ENCODE peak calls at places on chromosomes 5 and 9, in ten cellular contexts. E is cardiac muscle cell; K is tibial nerve; J is uterus; H is CD8-positive, alpha-beta T cell; W is RWPE1; Y is left ventricle myocardium inferior; T is body of pancreas; R is WERI-Rb-1; P is DND-41. B is an unnamed sample.

GRCh38 chr5:84215521-84215920 is 169.2 kb downstream of the EDIL3 start:
- DNase-seq in E (no peak), K (no peak), J (no peak), H (no peak), W (peak), Y (no peak), T (no peak), R (no peak), P (no peak), B (no peak)

GRCh38 chr5:169648725-169649124 is 11.7 kb downstream of the DOCK2 start:
- DNase-seq in E (peak), K (no peak), J (no peak), H (no peak), W (no peak), Y (peak), T (peak), R (no peak), P (no peak), B (no peak)

GRCh38 chr9:121121582-121122087 is 46.9 kb downstream of the CNTRL start:
- DNase-seq in E (peak), K (peak), J (peak), H (peak), W (peak), Y (peak), T (peak), R (peak), P (peak), B (peak)

GRCh38 chr9:72441296-72442211 is 76.5 kb upstream of the ZFAND5 start:
- DNase-seq in E (no peak), K (no peak), J (no peak), H (no peak), W (peak), Y (no peak), T (no peak), R (no peak), P (no peak), B (no peak)

GRCh38 chr9:130267930-130268329 is 2.4 kb downstream of the HMCN2 start:
- DNase-seq in E (no peak), K (no peak), J (no peak), H (no peak), W (no peak), Y (no peak), T (no peak), R (no peak), P (no peak), B (no peak)

GRCh38 chr5:64160196-64160595 is 5.4 kb upstream of the RNF180 start:
- DNase-seq in E (no peak), K (no peak), J (no peak), H (no peak), W (no peak), Y (no peak), T (no peak), R (no peak), P (no peak), B (no peak)

GRCh38 chr9:16329699-16330113 is 540.8 kb downstream of the BNC2 start:
- DNase-seq in E (no peak), K (no peak), J (peak), H (no peak), W (no peak), Y (peak), T (peak), R (no peak), P (no peak), B (no peak)

GRCh38 chr9:130854086-130854485 is 19.0 kb downstream of the ABL1 start:
- DNase-seq in E (no peak), K (no peak), J (no peak), H (no peak), W (no peak), Y (no peak), T (no peak), R (no peak), P (no peak), B (no peak)

GRCh38 chr9:132977626-132978450 is 656 bp upstream of the GFI1B start:
- DNase-seq in E (peak), K (no peak), J (peak), H (peak), W (peak), Y (peak), T (peak), R (peak), P (peak), B (peak)

GRCh38 chr9:133822439-133823065 is 84.4 kb upstream of the SARDH start:
- DNase-seq in E (no peak), K (no peak), J (no peak), H (no peak), W (no peak), Y (no peak), T (no peak), R (no peak), P (no peak), B (no peak)

GRCh38 chr9:107465467-107466451 is 23.8 kb downstream of the KLF4 start:
- DNase-seq in E (peak), K (peak), J (peak), H (no peak), W (peak), Y (peak), T (peak), R (peak), P (no peak), B (no peak)
- TF ChIP-seq CTCF in E (peak), K (peak), J (peak), H (no peak), W (peak), Y (peak), T (peak), R (peak), P (no peak), B (no peak)

GRCh38 chr9:137590123-137590468 is 216 bp downstream of the ZMYND19 start:
- DNase-seq in E (no peak), K (no peak), J (no peak), H (no peak), W (peak), Y (no peak), T (no peak), R (no peak), P (no peak), B (no peak)

GRCh38 chr9:137590469-137591383 is at the start of gene ZMYND19:
- DNase-seq in E (peak), K (peak), J (peak), H (peak), W (peak), Y (peak), T (peak), R (peak), P (peak), B (peak)

GRCh38 chr9:137589441-137590122 is 730 bp downstream of the ZMYND19 start:
- DNase-seq in E (peak), K (no peak), J (no peak), H (no peak), W (no peak), Y (no peak), T (no peak), R (no peak), P (peak), B (no peak)

GRCh38 chr9:137593176-137593575 is 2.9 kb upstream of the ZMYND19 start:
- DNase-seq in E (no peak), K (no peak), J (no peak), H (no peak), W (no peak), Y (no peak), T (peak), R (no peak), P (no peak), B (no peak)

DNA sequence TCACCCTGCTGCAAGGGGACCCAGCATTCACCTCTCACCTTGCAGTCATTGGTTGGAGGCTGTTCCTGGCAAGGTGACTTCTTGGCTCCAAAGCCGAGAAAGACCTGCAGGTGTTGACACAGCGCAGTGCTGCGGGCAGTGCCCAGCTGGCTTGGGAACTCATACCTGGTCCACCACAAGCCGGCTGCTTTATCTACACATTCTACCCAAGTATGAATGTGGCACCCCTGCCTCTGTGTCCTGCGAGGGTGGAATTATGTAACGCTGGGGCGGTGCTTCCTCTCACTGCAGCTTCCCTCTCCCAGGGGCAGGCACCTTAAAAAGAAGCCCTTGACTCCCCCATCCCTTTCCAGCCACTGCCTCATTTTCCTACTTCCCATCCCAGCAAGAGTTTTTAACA is 2.5 kb upstream of the ZMYND19 start:
- DNase-seq in E (no peak), K (no peak), J (no peak), H (no peak), W (no peak), Y (no peak), T (peak), R (no peak), P (no peak), B (no peak)
- H3K27ac ChIP-seq in E (no peak), K (no peak), J (no peak), H (no peak), W (peak), Y (no peak), T (peak), R (no peak), P (no peak), B (no peak)

DNA sequence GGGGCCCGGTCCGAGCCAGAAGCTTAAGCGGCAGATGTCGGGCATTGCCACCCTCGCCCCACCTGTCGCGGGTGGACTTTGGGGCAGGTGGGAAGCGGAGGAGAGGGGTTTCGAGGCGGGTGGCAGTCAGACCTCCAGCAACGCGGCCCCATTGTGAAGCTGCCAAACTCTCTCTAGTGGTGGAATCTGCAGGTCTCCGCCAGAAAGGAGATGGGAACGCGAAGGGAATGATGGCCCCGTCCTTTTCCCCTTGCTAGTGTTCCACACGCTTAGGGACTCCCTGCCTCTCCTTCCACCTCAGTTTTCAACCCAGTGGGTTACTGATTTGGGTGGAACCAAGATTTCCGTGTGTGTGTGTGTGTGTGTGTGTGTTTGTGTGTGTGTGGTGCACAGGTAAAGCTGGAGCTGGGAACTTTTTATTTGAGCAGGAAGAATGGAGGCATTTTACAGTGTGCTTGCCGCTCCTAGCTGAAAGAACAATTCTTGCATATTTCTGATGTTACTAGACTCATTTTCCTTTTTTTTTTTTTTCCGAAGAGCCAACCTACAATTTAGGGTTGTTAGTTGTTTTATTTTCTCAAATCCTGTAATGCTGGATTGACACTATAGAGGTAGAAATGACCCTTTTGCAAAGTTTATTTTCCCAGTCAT is 1.3 kb downstream of the MACIR start:
- DNase-seq in E (peak), K (no peak), J (no peak), H (no peak), W (peak), Y (no peak), T (no peak), R (no peak), P (no peak), B (no peak)
- TF ChIP-seq CTCF in E (no peak), K (no peak), J (no peak), H (no peak), W (no peak), Y (no peak), T (no peak), R (peak), P (peak), B (no peak)

GRCh38 chr9:108606408-108606807 is 249.4 kb downstream of the ACTL7B start:
- DNase-seq in E (no peak), K (no peak), J (no peak), H (no peak), W (peak), Y (no peak), T (no peak), R (no peak), P (no peak), B (no peak)

GRCh38 chr9:108607607-108608006 is 248.2 kb downstream of the ACTL7B start:
- DNase-seq in E (no peak), K (no peak), J (no peak), H (no peak), W (no peak), Y (no peak), T (no peak), R (no peak), P (no peak), B (no peak)

GRCh38 chr9:108612510-108612909 is 243.3 kb downstream of the ACTL7B start:
- DNase-seq in E (no peak), K (no peak), J (no peak), H (no peak), W (no peak), Y (no peak), T (no peak), R (no peak), P (no peak), B (no peak)

GRCh38 chr9:108609227-108609894 is 246.4 kb downstream of the ACTL7B start:
- DNase-seq in E (no peak), K (no peak), J (no peak), H (no peak), W (peak), Y (no peak), T (no peak), R (no peak), P (no peak), B (no peak)

GRCh38 chr9:108609895-108610253 is 245.9 kb downstream of the ACTL7B start:
- DNase-seq in E (no peak), K (no peak), J (no peak), H (no peak), W (no peak), Y (no peak), T (no peak), R (no peak), P (no peak), B (no peak)
- H3K27ac ChIP-seq in E (no peak), K (no peak), J (no peak), H (no peak), W (no peak), Y (no peak), T (no peak), R (no peak), P (no peak), B (no peak)

GRCh38 chr5:50440651-50441478 is at the start of gene EMB:
- DNase-seq in E (peak), K (no peak), J (peak), H (peak), W (peak), Y (peak), T (peak), R (peak), P (peak), B (peak)
- TF ChIP-seq CTCF in E (no peak), K (no peak), J (no peak), H (peak), W (peak), Y (peak), T (no peak), R (peak), P (peak), B (peak)

GRCh38 chr5:10491673-10492026 is 50.0 kb downstream of the ROPN1L start:
- DNase-seq in E (no peak), K (no peak), J (no peak), H (no peak), W (no peak), Y (no peak), T (no peak), R (no peak), P (no peak), B (no peak)
- H3K27ac ChIP-seq in E (no peak), K (no peak), J (no peak), H (no peak), W (no peak), Y (no peak), T (no peak), R (no peak), P (no peak), B (no peak)

GRCh38 chr5:132016721-132017250 is 5.3 kb upstream of the ACSL6 start:
- DNase-seq in E (no peak), K (no peak), J (no peak), H (peak), W (no peak), Y (no peak), T (no peak), R (peak), P (no peak), B (no peak)
- TF ChIP-seq CTCF in E (no peak), K (no peak), J (no peak), H (no peak), W (no peak), Y (no peak), T (no peak), R (no peak), P (no peak), B (no peak)

DNA sequence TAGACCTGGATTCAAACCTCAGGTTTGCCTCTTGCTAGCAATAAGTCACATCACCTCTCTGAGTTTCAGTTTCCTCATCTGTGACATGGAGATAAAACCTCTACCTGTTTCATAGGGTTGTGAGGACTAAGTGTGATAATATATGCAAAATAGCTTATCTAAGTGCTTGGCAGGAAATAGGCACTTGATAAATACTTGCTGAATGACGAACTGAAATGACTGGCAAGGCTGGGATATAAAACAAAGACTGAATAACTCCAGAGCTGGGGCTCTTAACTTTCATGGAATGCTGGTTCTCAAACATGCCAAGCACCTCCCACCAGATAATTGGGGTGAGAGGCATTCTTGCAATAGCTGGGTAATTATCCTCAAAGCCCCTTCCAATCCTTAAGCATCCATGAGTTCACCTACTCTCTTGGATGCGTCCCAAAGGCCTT is 87.6 kb downstream of the ADRB2 start:
- DNase-seq in E (peak), K (no peak), J (no peak), H (no peak), W (peak), Y (no peak), T (peak), R (no peak), P (no peak), B (no peak)
- H3K27ac ChIP-seq in E (no peak), K (no peak), J (no peak), H (no peak), W (peak), Y (no peak), T (no peak), R (no peak), P (no peak), B (no peak)